ENCODE peak calls at places on chromosomes 6 and 20, in seven cellular contexts. One of them, this sample, is unnamed.

GRCh38 chr6:75855047-75855446 is 106.0 kb downstream of the MYO6 start:
- DNase-seq in lower leg skin: no peak
- DNase-seq in transverse colon: peak
- DNase-seq in gastrocnemius medialis: no peak
- DNase-seq in AG10803: peak
- DNase-seq in neural progenitor cell: peak
- DNase-seq in AG04450: peak
- DNase-seq in this sample: peak

GRCh38 chr6:32191696-32192607 is 491 bp downstream of the GPSM3 start:
- DNase-seq in gastrocnemius medialis: no peak
- DNase-seq in lower leg skin: no peak
- DNase-seq in transverse colon: no peak
- DNase-seq in neural progenitor cell: no peak
- DNase-seq in AG04450: no peak
- DNase-seq in AG10803: no peak
- DNase-seq in this sample: no peak

GRCh38 chr6:85751374-85752055 is 108.8 kb upstream of the SYNCRIP start:
- DNase-seq in transverse colon: peak
- DNase-seq in AG10803: no peak
- DNase-seq in AG04450: no peak
- DNase-seq in neural progenitor cell: no peak
- DNase-seq in lower leg skin: no peak
- DNase-seq in gastrocnemius medialis: no peak
- DNase-seq in this sample: peak

GRCh38 chr6:136186363-136186762 is 63.7 kb downstream of the MTFR2 start:
- DNase-seq in transverse colon: no peak
- DNase-seq in lower leg skin: no peak
- DNase-seq in neural progenitor cell: no peak
- DNase-seq in AG04450: no peak
- DNase-seq in AG10803: no peak
- DNase-seq in gastrocnemius medialis: no peak
- DNase-seq in this sample: no peak

GRCh38 chr20:45851501-45851900 is 5.7 kb downstream of the ACOT8 start:
- DNase-seq in AG10803: no peak
- DNase-seq in neural progenitor cell: no peak
- DNase-seq in lower leg skin: no peak
- DNase-seq in gastrocnemius medialis: no peak
- DNase-seq in AG04450: no peak
- DNase-seq in transverse colon: no peak
- DNase-seq in this sample: no peak

GRCh38 chr6:28719275-28719940 is 193.7 kb downstream of the GPX5 start:
- DNase-seq in neural progenitor cell: no peak
- DNase-seq in AG10803: peak
- DNase-seq in AG04450: no peak
- DNase-seq in lower leg skin: no peak
- DNase-seq in gastrocnemius medialis: no peak
- DNase-seq in transverse colon: no peak
- DNase-seq in this sample: no peak

GRCh38 chr6:86016567-86016966 is 373.9 kb upstream of the SYNCRIP start:
- DNase-seq in transverse colon: no peak
- DNase-seq in AG04450: no peak
- DNase-seq in AG10803: no peak
- DNase-seq in gastrocnemius medialis: no peak
- DNase-seq in lower leg skin: no peak
- DNase-seq in neural progenitor cell: no peak
- DNase-seq in this sample: no peak

GRCh38 chr6:90044833-90045337 is 150.6 kb downstream of the GJA10 start:
- DNase-seq in lower leg skin: no peak
- DNase-seq in AG10803: peak
- DNase-seq in neural progenitor cell: no peak
- DNase-seq in AG04450: no peak
- DNase-seq in gastrocnemius medialis: no peak
- DNase-seq in transverse colon: no peak
- DNase-seq in this sample: no peak

GRCh38 chr6:153790881-153791473 is 248.1 kb upstream of the OPRM1 start:
- DNase-seq in AG10803: no peak
- DNase-seq in neural progenitor cell: peak
- DNase-seq in lower leg skin: peak
- DNase-seq in AG04450: no peak
- DNase-seq in transverse colon: no peak
- DNase-seq in gastrocnemius medialis: no peak
- DNase-seq in this sample: no peak

GRCh38 chr6:124436803-124437202 is 525.4 kb upstream of the RNF217 start:
- DNase-seq in AG10803: no peak
- DNase-seq in neural progenitor cell: no peak
- DNase-seq in AG04450: no peak
- DNase-seq in gastrocnemius medialis: no peak
- DNase-seq in lower leg skin: no peak
- DNase-seq in transverse colon: no peak
- DNase-seq in this sample: no peak

GRCh38 chr6:84539122-84539856 is 225.1 kb downstream of the TBX18 start:
- DNase-seq in transverse colon: no peak
- DNase-seq in neural progenitor cell: no peak
- DNase-seq in lower leg skin: no peak
- DNase-seq in gastrocnemius medialis: no peak
- DNase-seq in AG10803: peak
- DNase-seq in AG04450: no peak
- DNase-seq in this sample: no peak

GRCh38 chr6:45302832-45303231 is 25.3 kb upstream of the RUNX2 start:
- DNase-seq in gastrocnemius medialis: no peak
- DNase-seq in transverse colon: no peak
- DNase-seq in AG04450: no peak
- DNase-seq in lower leg skin: no peak
- DNase-seq in AG10803: no peak
- DNase-seq in neural progenitor cell: no peak
- DNase-seq in this sample: no peak

GRCh38 chr20:3420211-3420707 is 12.8 kb upstream of the DNAAF9 start:
- DNase-seq in gastrocnemius medialis: peak
- DNase-seq in neural progenitor cell: no peak
- DNase-seq in lower leg skin: peak
- DNase-seq in transverse colon: peak
- DNase-seq in AG04450: no peak
- DNase-seq in AG10803: peak
- DNase-seq in this sample: no peak

GRCh38 chr20:17498641-17499040 is 32.5 kb downstream of the BFSP1 start:
- DNase-seq in lower leg skin: no peak
- DNase-seq in gastrocnemius medialis: no peak
- DNase-seq in neural progenitor cell: no peak
- DNase-seq in AG04450: no peak
- DNase-seq in transverse colon: no peak
- DNase-seq in AG10803: no peak
- DNase-seq in this sample: no peak

GRCh38 chr20:47603260-47603659 is 101.6 kb downstream of the NCOA3 start:
- DNase-seq in neural progenitor cell: no peak
- DNase-seq in AG04450: no peak
- DNase-seq in transverse colon: no peak
- DNase-seq in AG10803: no peak
- DNase-seq in gastrocnemius medialis: no peak
- DNase-seq in lower leg skin: no peak
- DNase-seq in this sample: no peak

GRCh38 chr20:59428441-59429205 is 128.2 kb downstream of the EDN3 start:
- DNase-seq in lower leg skin: no peak
- DNase-seq in AG04450: no peak
- DNase-seq in AG10803: no peak
- DNase-seq in gastrocnemius medialis: no peak
- DNase-seq in neural progenitor cell: no peak
- DNase-seq in transverse colon: no peak
- DNase-seq in this sample: no peak

GRCh38 chr6:107635058-107635515 is 145.2 kb downstream of the SOBP start:
- DNase-seq in gastrocnemius medialis: no peak
- DNase-seq in AG10803: no peak
- DNase-seq in neural progenitor cell: no peak
- DNase-seq in transverse colon: no peak
- DNase-seq in lower leg skin: no peak
- DNase-seq in AG04450: no peak
- DNase-seq in this sample: no peak
- H3K4me3 ChIP-seq in gastrocnemius medialis: no peak
- H3K4me3 ChIP-seq in AG10803: no peak
- H3K4me3 ChIP-seq in neural progenitor cell: no peak
- H3K4me3 ChIP-seq in transverse colon: no peak
- H3K4me3 ChIP-seq in lower leg skin: no peak
- H3K4me3 ChIP-seq in AG04450: no peak
- H3K4me3 ChIP-seq in this sample: no peak

GRCh38 chr6:108690326-108691000 is 129.7 kb downstream of the FOXO3 start:
- DNase-seq in neural progenitor cell: no peak
- DNase-seq in gastrocnemius medialis: no peak
- DNase-seq in AG10803: peak
- DNase-seq in transverse colon: no peak
- DNase-seq in lower leg skin: no peak
- DNase-seq in AG04450: no peak
- DNase-seq in this sample: no peak
- TF ChIP-seq CTCF in neural progenitor cell: no peak
- TF ChIP-seq CTCF in gastrocnemius medialis: no peak
- TF ChIP-seq CTCF in AG10803: no peak
- TF ChIP-seq CTCF in transverse colon: no peak
- TF ChIP-seq CTCF in lower leg skin: no peak
- TF ChIP-seq CTCF in AG04450: no peak
- TF ChIP-seq CTCF in this sample: no peak

GRCh38 chr6:165599596-165600487 is 63.2 kb downstream of the PDE10A start:
- DNase-seq in transverse colon: no peak
- DNase-seq in AG10803: no peak
- DNase-seq in AG04450: no peak
- DNase-seq in lower leg skin: no peak
- DNase-seq in gastrocnemius medialis: no peak
- DNase-seq in neural progenitor cell: no peak
- DNase-seq in this sample: no peak
- H3K4me3 ChIP-seq in transverse colon: no peak
- H3K4me3 ChIP-seq in AG10803: no peak
- H3K4me3 ChIP-seq in AG04450: no peak
- H3K4me3 ChIP-seq in lower leg skin: no peak
- H3K4me3 ChIP-seq in gastrocnemius medialis: no peak
- H3K4me3 ChIP-seq in neural progenitor cell: no peak
- H3K4me3 ChIP-seq in this sample: no peak

GRCh38 chr6:149208071-149208670 is 109.3 kb upstream of the TAB2 start:
- DNase-seq in lower leg skin: no peak
- DNase-seq in AG10803: no peak
- DNase-seq in neural progenitor cell: no peak
- DNase-seq in transverse colon: no peak
- DNase-seq in AG04450: no peak
- DNase-seq in gastrocnemius medialis: no peak
- DNase-seq in this sample: no peak
- TF ChIP-seq CTCF in lower leg skin: no peak
- TF ChIP-seq CTCF in AG10803: no peak
- TF ChIP-seq CTCF in neural progenitor cell: no peak
- TF ChIP-seq CTCF in transverse colon: no peak
- TF ChIP-seq CTCF in AG04450: no peak
- TF ChIP-seq CTCF in gastrocnemius medialis: no peak
- TF ChIP-seq CTCF in this sample: no peak

GRCh38 chr20:40435146-40435545 is 253.9 kb downstream of the MAFB start:
- DNase-seq in gastrocnemius medialis: no peak
- DNase-seq in AG04450: no peak
- DNase-seq in neural progenitor cell: no peak
- DNase-seq in lower leg skin: no peak
- DNase-seq in transverse colon: no peak
- DNase-seq in AG10803: no peak
- DNase-seq in this sample: no peak
- H3K4me3 ChIP-seq in gastrocnemius medialis: no peak
- H3K4me3 ChIP-seq in AG04450: no peak
- H3K4me3 ChIP-seq in neural progenitor cell: no peak
- H3K4me3 ChIP-seq in lower leg skin: no peak
- H3K4me3 ChIP-seq in transverse colon: no peak
- H3K4me3 ChIP-seq in AG10803: no peak
- H3K4me3 ChIP-seq in this sample: no peak

DNA sequence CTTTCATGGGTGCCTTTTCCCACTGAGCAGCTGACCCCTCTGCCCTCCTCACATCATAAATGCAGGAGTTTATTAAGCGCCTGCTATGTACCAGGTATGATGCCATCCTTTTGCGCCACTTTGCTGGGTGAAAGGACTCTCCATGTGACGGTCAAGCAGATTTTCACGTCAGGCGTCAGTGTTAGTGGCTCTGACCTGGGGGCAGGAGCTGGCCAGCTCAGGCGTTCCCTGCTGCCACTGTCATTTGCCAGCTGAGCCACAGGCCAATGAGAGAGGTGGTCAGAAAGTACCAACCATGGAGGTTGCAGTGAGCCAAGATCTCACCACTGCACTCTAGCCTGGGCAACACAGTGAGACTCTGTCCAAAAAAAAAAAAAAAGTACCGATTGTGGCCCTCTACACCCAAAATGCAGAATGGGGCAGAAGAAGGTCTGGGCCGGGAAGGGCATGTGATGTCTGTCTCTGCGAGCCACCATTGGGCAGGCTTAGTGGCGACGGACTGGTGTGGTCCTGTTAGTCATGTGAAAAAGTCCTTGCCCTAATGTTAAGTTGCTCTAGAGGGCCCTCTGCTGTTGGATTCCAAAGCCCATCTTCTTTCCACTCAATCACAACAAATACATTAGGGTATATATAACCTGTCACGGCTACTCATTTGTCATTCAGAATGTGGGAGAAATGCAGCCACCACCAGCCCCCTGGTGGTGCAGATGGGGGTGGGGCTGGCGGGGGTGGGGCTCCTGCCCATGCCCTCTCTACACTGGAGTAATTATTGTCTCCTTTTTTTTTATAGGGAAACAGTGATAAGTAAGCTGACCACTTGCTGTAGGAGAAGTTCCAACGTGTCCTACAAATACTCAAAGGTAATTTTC is 18.4 kb upstream of the SLC22A1 start:
- DNase-seq in neural progenitor cell: peak
- DNase-seq in AG10803: peak
- DNase-seq in transverse colon: peak
- DNase-seq in lower leg skin: no peak
- DNase-seq in AG04450: no peak
- DNase-seq in gastrocnemius medialis: no peak
- DNase-seq in this sample: no peak
- TF ChIP-seq CTCF in neural progenitor cell: peak
- TF ChIP-seq CTCF in AG10803: peak
- TF ChIP-seq CTCF in transverse colon: peak
- TF ChIP-seq CTCF in lower leg skin: no peak
- TF ChIP-seq CTCF in AG04450: peak
- TF ChIP-seq CTCF in gastrocnemius medialis: peak
- TF ChIP-seq CTCF in this sample: peak

GRCh38 chr20:63007722-63008488 is 1.1 kb upstream of the BHLHE23 start:
- DNase-seq in transverse colon: no peak
- DNase-seq in AG10803: no peak
- DNase-seq in AG04450: no peak
- DNase-seq in neural progenitor cell: peak
- DNase-seq in lower leg skin: no peak
- DNase-seq in gastrocnemius medialis: no peak
- DNase-seq in this sample: no peak
- H3K4me3 ChIP-seq in transverse colon: no peak
- H3K4me3 ChIP-seq in AG10803: no peak
- H3K4me3 ChIP-seq in AG04450: no peak
- H3K4me3 ChIP-seq in neural progenitor cell: peak
- H3K4me3 ChIP-seq in lower leg skin: no peak
- H3K4me3 ChIP-seq in gastrocnemius medialis: no peak
- H3K4me3 ChIP-seq in this sample: no peak

This sample was measured in retinal pigment epithelial cell.